ENCODE peak calls at places on chromosomes 13 and 19, in four cellular contexts. J, K, H and Q are unnamed samples.
A peak's percentile ranks its signal among the peaks of the same experiment; 100 is the strongest.

GRCh38 chr19:40754611-40755247 is 3.7 kb downstream of the SNRPA start:
- DNase-seq in J (no peak), H (no peak), K (no peak), Q (no peak)

GRCh38 chr13:31046711-31047279 is 114.3 kb downstream of the TEX26 start:
- DNase-seq in H (peak; percentile 10), J (no peak), K (no peak), Q (no peak)

GRCh38 chr13:35479691-35480090 is 3.2 kb upstream of the MAB21L1 start:
- DNase-seq in J (no peak), K (no peak), H (no peak), Q (no peak)

GRCh38 chr19:2227415-2228156 is 8.5 kb downstream of the PLEKHJ1 start:
- DNase-seq in H (no peak), K (no peak), J (no peak), Q (no peak)

GRCh38 chr19:17950310-17951150 is 16.4 kb upstream of the KCNN1 start:
- DNase-seq in K (no peak), H (peak; percentile 67), J (no peak), Q (peak; percentile 73)

GRCh38 chr19:48970923-48971395 is 5.8 kb downstream of the FTL start:
- DNase-seq in J (no peak), K (peak; percentile 67), H (peak; percentile 94), Q (peak; percentile 91)

GRCh38 chr19:47487551-47488515 is 3.8 kb upstream of the KPTN start:
- DNase-seq in J (no peak), H (no peak), K (no peak), Q (no peak)

GRCh38 chr19:38930776-38931761 is at the start of gene MRPS12:
- DNase-seq in K (peak; percentile 95), J (peak; percentile 95), H (peak; percentile 100), Q (peak; percentile 98)

GRCh38 chr13:97000295-97000925 is 6.1 kb upstream of the OXGR1 start:
- DNase-seq in H (no peak), J (no peak), K (no peak), Q (no peak)

GRCh38 chr19:31639306-31639705 is 290.1 kb upstream of the TSHZ3 start:
- DNase-seq in H (no peak), J (no peak), K (no peak), Q (no peak)

GRCh38 chr13:68439821-68440220 is 1209.7 kb upstream of the PCDH9 start:
- DNase-seq in J (no peak), K (no peak), H (no peak), Q (no peak)

GRCh38 chr19:2813235-2814160 is 6.2 kb upstream of the ZNF554 start:
- DNase-seq in K (no peak), J (no peak), H (no peak), Q (no peak)

GRCh38 chr13:99308481-99309087 is 1.4 kb upstream of the GPR183 start:
- DNase-seq in K (no peak), H (no peak), J (no peak), Q (no peak)

GRCh38 chr19:30320466-30320865 is 51.7 kb upstream of the ZNF536 start:
- DNase-seq in H (no peak), J (no peak), K (no peak), Q (no peak)

GRCh38 chr13:25881946-25882574 is 169.8 kb downstream of the SHISA2 start:
- DNase-seq in K (no peak), H (peak; percentile 91), J (no peak), Q (peak; percentile 39)

GRCh38 chr19:51719251-51719901 is 4.4 kb downstream of the HAS1 start:
- DNase-seq in K (no peak), J (no peak), H (peak; percentile 43), Q (peak; percentile 47)

GRCh38 chr19:45217193-45217956 is 27.8 kb downstream of the EXOC3L2 start:
- DNase-seq in H (peak; percentile 51), K (no peak), J (no peak), Q (peak; percentile 32)

GRCh38 chr13:113417008-113417735 is 36.1 kb downstream of the ADPRHL1 start:
- DNase-seq in K (no peak), J (no peak), H (peak; percentile 64), Q (no peak)

GRCh38 chr13:50379584-50379983 is 364.3 kb downstream of the KCNRG start:
- DNase-seq in H (no peak), J (no peak), K (no peak), Q (no peak)

GRCh38 chr19:55000761-55001160 is 34.6 kb downstream of the NLRP2 start:
- DNase-seq in J (no peak), K (no peak), H (no peak), Q (no peak)

GRCh38 chr19:43675906-43676305 is 5.9 kb upstream of the PLAUR start:
- DNase-seq in J (no peak), H (no peak), K (no peak), Q (no peak)

GRCh38 chr13:77177646-77178045 is 149.2 kb downstream of the MYCBP2 start:
- DNase-seq in K (no peak), J (no peak), H (no peak), Q (no peak)

GRCh38 chr19:18915639-18916038 is 3.5 kb downstream of the COPE start:
- DNase-seq in K (no peak), J (no peak), H (peak; percentile 69), Q (peak; percentile 66)

GRCh38 chr13:41460930-41461329 is 3.6 kb downstream of the RGCC start:
- DNase-seq in K (no peak), J (no peak), H (no peak), Q (no peak)

GRCh38 chr13:40786568-40786996 is 2.8 kb upstream of the SLC25A15 start:
- DNase-seq in K (no peak), H (no peak), J (no peak), Q (no peak)

GRCh38 chr13:26007774-26008173 is 44.0 kb downstream of the SHISA2 start:
- DNase-seq in H (no peak), J (no peak), K (no peak), Q (no peak)

GRCh38 chr13:30872195-30872594 is 33.9 kb upstream of the MEDAG start:
- DNase-seq in H (no peak), J (no peak), K (no peak), Q (no peak)

GRCh38 chr13:114067381-114067885 is 65.0 kb downstream of the RASA3 start:
- DNase-seq in K (no peak), J (no peak), H (no peak), Q (no peak)

GRCh38 chr13:32940601-32941000 is 75.6 kb upstream of the KL start:
- DNase-seq in H (no peak), J (no peak), K (no peak), Q (no peak)

GRCh38 chr13:20441879-20442278 is 83.8 kb downstream of the CRYL1 start:
- DNase-seq in K (no peak), J (no peak), H (peak; percentile 48), Q (no peak)

GRCh38 chr19:726993-727956 is 18.5 kb downstream of the PALM start:
- DNase-seq in K (no peak), J (no peak), H (no peak), Q (no peak)

GRCh38 chr13:30880756-30881155 is 25.3 kb upstream of the MEDAG start:
- DNase-seq in J (no peak), H (no peak), K (no peak), Q (no peak)

GRCh38 chr13:38180670-38181069 is 169.0 kb upstream of the UFM1 start:
- DNase-seq in H (no peak), K (no peak), J (no peak), Q (no peak)

GRCh38 chr13:81017525-81018152 is 676.7 kb upstream of the SPRY2 start:
- DNase-seq in J (no peak), K (no peak), H (peak; percentile 70), Q (no peak)

GRCh38 chr19:48468806-48469055 is 438 bp upstream of the CYTH2 start:
- DNase-seq in H (no peak), K (no peak), J (no peak), Q (no peak)

GRCh38 chr13:101773062-101773461 is 320.6 kb downstream of the ITGBL1 start:
- DNase-seq in K (no peak), J (no peak), H (no peak), Q (no peak)

GRCh38 chr13:72062566-72062965 is 195.6 kb upstream of the DACH1 start:
- DNase-seq in J (no peak), K (no peak), H (peak; percentile 90), Q (peak; percentile 46)

GRCh38 chr13:112447306-112447705 is 71.2 kb downstream of the SPACA7 start:
- DNase-seq in J (no peak), H (no peak), K (no peak), Q (no peak)

GRCh38 chr19:35135389-35135909 is 590 bp upstream of the LGI4 start:
- DNase-seq in K (peak; percentile 41), J (no peak), H (peak; percentile 88), Q (peak; percentile 88)